ENCODE peak calls at places on chromosomes 2 and 18, in six cellular contexts. Q, P, Z, S, O and T are unnamed samples. For H3K27me3 and H3K36me3, the result is how much of the 10 kb centered on the place peaks cover.

GRCh38 chr2:217932661-217933325 is 70.0 kb downstream of the TNS1 start:
- DNase-seq in S (no peak), Z (no peak), Q (no peak), O (peak), P (no peak), T (no peak)

GRCh38 chr2:8378016-8378810 is 303.6 kb upstream of the ID2 start:
- DNase-seq in S (no peak), P (no peak), O (no peak), Z (peak), Q (no peak), T (no peak)

GRCh38 chr2:128301501-128301966 is 17.1 kb downstream of the HS6ST1 start:
- DNase-seq in Q (no peak), O (no peak), Z (no peak), P (no peak), S (no peak), T (no peak)

GRCh38 chr2:67516358-67516757 is 119.2 kb downstream of the ETAA1 start:
- DNase-seq in S (peak), O (no peak), Q (no peak), P (no peak), Z (no peak), T (no peak)

GRCh38 chr2:74691955-74692354 is 37.9 kb downstream of the SEMA4F start:
- DNase-seq in O (no peak), P (no peak), Z (no peak), S (no peak), Q (no peak), T (no peak)

GRCh38 chr2:155377178-155377780 is 678.8 kb downstream of the KCNJ3 start:
- DNase-seq in Q (peak), Z (no peak), O (no peak), P (no peak), S (no peak), T (no peak)

GRCh38 chr2:145759228-145759940 is 1239.5 kb upstream of the ZEB2 start:
- DNase-seq in S (no peak), P (no peak), O (no peak), Z (no peak), Q (no peak), T (no peak)

GRCh38 chr2:233764264-233764663 is 4.2 kb downstream of the UGT1A1 start:
- DNase-seq in O (no peak), Z (no peak), S (peak), P (no peak), Q (no peak), T (no peak)

GRCh38 chr18:77250501-77250925 is 865 bp downstream of the GALR1 start:
- DNase-seq in P (no peak), O (no peak), S (no peak), Z (peak), Q (no peak), T (no peak)

GRCh38 chr2:203804766-203805484 is 62.6 kb upstream of the CTLA4 start:
- DNase-seq in O (no peak), S (no peak), Q (no peak), P (no peak), Z (no peak), T (no peak)

GRCh38 chr2:121648611-121649401 is 456 bp downstream of the CLASP1 start:
- DNase-seq in P (peak), O (peak), Q (no peak), S (peak), Z (peak), T (peak)

GRCh38 chr2:2639251-2640139 is 308.4 kb upstream of the MYT1L start:
- DNase-seq in O (peak), Z (no peak), P (no peak), S (no peak), Q (no peak), T (peak)

GRCh38 chr2:233080836-233081229 is 20.7 kb downstream of the INPP5D start:
- DNase-seq in P (no peak), Q (no peak), S (peak), O (no peak), Z (no peak), T (no peak)

GRCh38 chr2:222982010-222982908 is 69.7 kb upstream of the KCNE4 start:
- DNase-seq in S (no peak), P (peak), O (peak), Q (peak), Z (no peak), T (no peak)

GRCh38 chr2:148813603-148814065 is 61.4 kb upstream of the KIF5C start:
- DNase-seq in S (peak), O (no peak), Q (no peak), P (peak), Z (peak), T (no peak)

GRCh38 chr2:45790157-45790723 is 138.8 kb downstream of the PRKCE start:
- DNase-seq in P (no peak), Q (no peak), O (no peak), Z (no peak), S (no peak), T (no peak)

GRCh38 chr2:181984060-181984459 is 1.6 kb upstream of the PPP1R1C start:
- DNase-seq in Q (no peak), P (no peak), S (no peak), Z (no peak), O (no peak), T (no peak)

GRCh38 chr18:41113885-41114482 is 841.0 kb upstream of the PIK3C3 start:
- DNase-seq in P (no peak), Z (no peak), S (no peak), O (no peak), Q (no peak), T (no peak)

GRCh38 chr2:233338969-233339368 is 15.3 kb upstream of the DGKD start:
- DNase-seq in S (no peak), Z (no peak), O (no peak), P (no peak), Q (no peak), T (no peak)

GRCh38 chr18:44458777-44459176 is 221.9 kb upstream of the SETBP1 start:
- DNase-seq in Q (no peak), P (no peak), O (no peak), S (no peak), Z (no peak), T (no peak)

GRCh38 chr18:2139676-2140075 is 431.6 kb downstream of the METTL4 start:
- DNase-seq in O (no peak), Q (no peak), S (no peak), P (no peak), Z (no peak), T (no peak)

GRCh38 chr18:76759056-76759455 is 63.3 kb upstream of the ZNF236 start:
- DNase-seq in S (no peak), O (no peak), Q (no peak), P (no peak), Z (no peak), T (no peak)

GRCh38 chr2:80169811-80170594 is 134.5 kb downstream of the LRRTM1 start:
- DNase-seq in O (no peak), P (no peak), S (no peak), Q (no peak), Z (no peak), T (no peak)

GRCh38 chr2:28206786-28207185 is 185.9 kb upstream of the FOSL2 start:
- DNase-seq in Q (no peak), S (no peak), Z (no peak), O (no peak), P (no peak), T (no peak)

GRCh38 chr2:185643434-185643833 is 95.2 kb upstream of the FSIP2 start:
- DNase-seq in Q (no peak), Z (no peak), S (no peak), P (no peak), O (no peak), T (no peak)

GRCh38 chr2:72982781-72983499 is 65.6 kb downstream of the EMX1 start:
- DNase-seq in S (no peak), P (no peak), O (no peak), Q (no peak), Z (no peak), T (no peak)

GRCh38 chr2:149100739-149101699 is 62.5 kb downstream of the LYPD6B start:
- DNase-seq in S (no peak), O (no peak), Z (no peak), Q (no peak), P (no peak), T (no peak)

GRCh38 chr2:68458962-68459361 is 8.1 kb downstream of the FBXO48 start:
- DNase-seq in P (no peak), S (no peak), Z (no peak), Q (no peak), O (no peak), T (no peak)

GRCh38 chr2:7061436-7061779 is 144.2 kb downstream of the RNF144A start:
- DNase-seq in Z (no peak), P (no peak), O (no peak), Q (no peak), S (no peak), T (no peak)

GRCh38 chr2:134206573-134206972 is 47.3 kb upstream of the MGAT5 start:
- DNase-seq in Q (no peak), S (no peak), Z (no peak), O (peak), P (peak), T (no peak)

GRCh38 chr2:100722125-100722524 is 97.8 kb upstream of the NPAS2 start:
- DNase-seq in S (no peak), Z (no peak), O (no peak), Q (no peak), P (no peak), T (no peak)

GRCh38 chr2:111634995-111635538 is 248.9 kb downstream of the ANAPC1 start:
- DNase-seq in S (no peak), Q (no peak), O (no peak), P (no peak), Z (no peak), T (no peak)

GRCh38 chr18:26960901-26961300 is 95.4 kb upstream of the AQP4 start:
- DNase-seq in O (no peak), Q (no peak), P (no peak), Z (no peak), S (no peak), T (no peak)

GRCh38 chr2:74659462-74659861 is 5.4 kb downstream of the SEMA4F start:
- DNase-seq in Z (no peak), P (no peak), O (no peak), Q (no peak), S (no peak), T (no peak)

DNA sequence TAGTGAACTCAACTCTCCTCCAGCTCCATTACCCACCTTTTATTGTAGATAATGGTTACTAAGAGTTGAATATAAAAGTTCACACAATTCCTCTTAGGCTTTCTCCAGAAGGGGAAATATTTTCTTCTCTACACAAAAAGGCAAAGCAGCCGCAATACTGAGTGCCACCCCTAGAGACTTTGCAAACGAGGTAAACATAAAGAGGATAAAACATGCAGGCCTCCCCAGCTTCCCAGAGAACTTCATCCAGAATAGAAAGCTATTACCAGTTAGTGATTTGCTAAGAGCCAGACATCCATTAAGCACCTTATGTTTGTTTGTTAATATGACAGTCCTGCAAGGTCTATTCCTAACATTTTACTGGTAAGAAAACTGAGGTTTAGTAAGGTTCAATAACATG is 17.4 kb downstream of the ZNF521 start:
- DNase-seq in P (no peak), S (no peak), Q (no peak), Z (no peak), O (no peak), T (no peak)
- H3K27me3 ChIP-seq in P (under half), S (under half), Q (under half), Z (under half), O (under half), T (under half)

GRCh38 chr2:108200569-108200968 is 39.2 kb upstream of the SULT1C3 start:
- DNase-seq in S (no peak), O (no peak), Q (no peak), P (no peak), Z (no peak), T (no peak)

GRCh38 chr2:108195133-108195439 is 44.7 kb upstream of the SULT1C3 start:
- DNase-seq in Z (no peak), P (no peak), Q (no peak), O (no peak), S (no peak), T (no peak)

GRCh38 chr2:108194409-108195132 is 45.2 kb upstream of the SULT1C3 start:
- DNase-seq in S (no peak), P (no peak), Z (no peak), O (no peak), Q (no peak), T (no peak)

GRCh38 chr2:108199726-108200125 is 40.0 kb upstream of the SULT1C3 start:
- DNase-seq in Q (no peak), S (no peak), O (no peak), P (no peak), Z (no peak), T (no peak)
- H3K36me3 ChIP-seq in Q (under half), S (under half), O (under half), P (under half), Z (under half), T (under half)

GRCh38 chr2:144520718-144521487 is 984 bp upstream of the ZEB2 start:
- DNase-seq in O (no peak), Z (no peak), P (no peak), S (no peak), Q (no peak), T (no peak)

GRCh38 chr2:144524190-144524957 is 4.5 kb upstream of the ZEB2 start:
- DNase-seq in Z (no peak), O (no peak), S (peak), Q (no peak), P (no peak), T (no peak)

GRCh38 chr2:144523606-144524131 is 3.8 kb upstream of the ZEB2 start:
- DNase-seq in O (no peak), Q (no peak), Z (no peak), P (no peak), S (no peak), T (no peak)

GRCh38 chr2:144521702-144522101 is 1.8 kb upstream of the ZEB2 start:
- DNase-seq in Q (no peak), O (no peak), Z (no peak), S (no peak), P (no peak), T (no peak)

GRCh38 chr2:144522741-144523605 is 3.1 kb upstream of the ZEB2 start:
- DNase-seq in Q (no peak), P (no peak), S (peak), Z (no peak), O (peak), T (no peak)
- H3K27me3 ChIP-seq in Q (under half), P (under half), S (under half), Z (under half), O (under half), T (under half)

GRCh38 chr2:20302019-20302418 is 48.6 kb downstream of the PUM2 start:
- DNase-seq in P (no peak), Z (no peak), Q (no peak), S (no peak), O (no peak), T (no peak)
- H3K36me3 ChIP-seq in P (half or more), Z (under half), Q (under half), S (under half), O (under half), T (under half)

DNA sequence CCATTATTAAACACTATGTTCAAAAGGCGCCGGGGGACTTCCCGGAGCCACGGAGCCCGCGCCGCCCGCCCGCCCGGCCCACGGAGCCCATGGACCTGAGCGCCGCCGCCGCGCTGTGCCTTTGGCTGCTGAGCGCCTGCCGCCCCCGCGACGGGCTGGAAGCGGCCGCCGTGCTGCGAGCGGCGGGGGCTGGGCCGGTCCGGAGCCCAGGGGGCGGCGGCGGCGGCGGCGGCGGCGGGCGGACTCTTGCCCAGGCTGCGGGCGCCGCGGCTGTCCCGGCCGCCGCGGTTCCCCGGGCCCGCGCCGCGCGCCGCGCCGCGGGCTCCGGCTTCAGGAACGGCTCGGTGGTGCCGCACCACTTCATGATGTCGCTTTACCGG is 197 bp downstream of the GDF7 start:
- DNase-seq in P (no peak), Q (no peak), S (no peak), Z (no peak), O (no peak), T (no peak)
- H3K27me3 ChIP-seq in P (under half), Q (under half), S (under half), Z (under half), O (half or more), T (under half)

DNA sequence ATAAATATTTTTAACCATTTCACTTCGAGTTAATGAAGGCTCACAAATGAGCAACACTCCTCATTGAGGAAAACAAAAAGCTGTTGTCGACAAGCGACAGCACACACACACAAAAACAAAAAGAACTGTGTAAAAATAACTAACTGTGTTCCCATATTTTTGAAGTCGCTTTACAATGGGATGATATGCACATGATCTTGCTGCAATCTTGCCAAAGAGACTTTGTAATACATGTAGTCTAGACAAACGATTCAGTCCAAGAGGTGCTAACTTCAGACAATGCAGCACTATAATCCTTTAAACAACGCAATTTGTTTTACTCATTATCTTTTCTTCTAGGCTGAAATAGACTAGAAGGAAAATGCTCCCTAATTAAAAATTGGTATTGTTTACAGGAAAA is 7.2 kb upstream of the USP34 start:
- DNase-seq in Q (no peak), S (no peak), O (no peak), P (no peak), Z (no peak), T (no peak)
- H3K36me3 ChIP-seq in Q (under half), S (under half), O (under half), P (half or more), Z (under half), T (under half)

DNA sequence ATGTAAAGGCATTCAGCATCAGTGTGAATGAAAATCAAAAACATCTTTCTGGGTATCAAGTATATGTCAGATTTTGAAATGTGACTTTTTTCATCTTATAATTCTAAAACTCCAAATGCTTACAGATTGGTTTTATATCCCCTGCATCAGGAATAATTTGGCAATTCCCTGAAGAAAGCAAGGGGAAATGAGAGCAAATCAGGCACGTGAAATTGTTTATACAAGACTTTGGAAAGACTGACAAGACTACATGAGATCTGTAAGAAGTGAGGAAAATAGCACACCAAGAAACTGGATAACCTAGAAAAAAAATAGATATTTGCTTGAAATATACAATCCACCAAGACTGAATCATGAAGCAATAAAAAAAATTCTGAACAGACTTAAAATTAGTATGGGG is 13.8 kb downstream of the COL6A3 start:
- DNase-seq in O (no peak), S (no peak), Q (no peak), Z (no peak), P (no peak), T (no peak)
- H3K27me3 ChIP-seq in O (under half), S (under half), Q (half or more), Z (under half), P (under half), T (under half)

GRCh38 chr18:9577361-9577760 is 37.0 kb downstream of the PPP4R1 start:
- DNase-seq in Q (no peak), Z (no peak), P (no peak), S (no peak), O (no peak), T (no peak)
- H3K36me3 ChIP-seq in Q (under half), Z (under half), P (half or more), S (under half), O (under half), T (under half)